ENCODE peak calls at places on chromosomes 1 and 21, in five cellular contexts. R is left lobe of liver; E is NCI-H774; Y is HTR-8/SVneo; A is stimulated activated CD4-positive, alpha-beta T cell treated with anti-CD3 and anti-CD28 coated beads, Interleukin-4, amount 100 ng/mL, for 1 hour. X is an unnamed sample.

GRCh38 chr1:205688681-205689080 is 8.4 kb upstream of the SLC45A3 start:
- DNase-seq in R (no peak), E (no peak), Y (no peak), A (no peak), X (no peak)

GRCh38 chr1:41809716-41810115 is 109.0 kb downstream of the HIVEP3 start:
- DNase-seq in R (no peak), E (no peak), Y (no peak), A (no peak), X (no peak)

GRCh38 chr21:45986316-45987051 is 4.9 kb downstream of the COL6A1 start:
- DNase-seq in R (no peak), E (no peak), Y (no peak), A (no peak), X (no peak)

GRCh38 chr1:77143529-77144121 is 75.6 kb downstream of the PIGK start:
- DNase-seq in R (no peak), E (no peak), Y (peak), A (no peak), X (no peak)

GRCh38 chr1:179818743-179819173 is 58.8 kb downstream of the TOR1AIP2 start:
- DNase-seq in R (no peak), E (no peak), Y (no peak), A (no peak), X (no peak)

GRCh38 chr1:50661626-50662025 is 238.4 kb upstream of the DMRTA2 start:
- DNase-seq in R (no peak), E (no peak), Y (no peak), A (no peak), X (no peak)

GRCh38 chr1:2109581-2110021 is 59.4 kb downstream of the PRKCZ start:
- DNase-seq in R (no peak), E (no peak), Y (no peak), A (no peak), X (no peak)

GRCh38 chr1:41381691-41382530 is 20.7 kb downstream of the FOXO6 start:
- DNase-seq in R (no peak), E (peak), Y (no peak), A (peak), X (no peak)

GRCh38 chr1:183914283-183914682 is 109.4 kb downstream of the RGL1 start:
- DNase-seq in R (no peak), E (no peak), Y (no peak), A (no peak), X (no peak)

GRCh38 chr1:162902372-162902771 is 41.4 kb upstream of the CCDC190 start:
- DNase-seq in R (no peak), E (no peak), Y (no peak), A (no peak), X (no peak)

GRCh38 chr21:17769049-17769845 is 49.9 kb downstream of the C21orf91 start:
- DNase-seq in R (no peak), E (no peak), Y (peak), A (no peak), X (no peak)